ENCODE peak calls at places on chromosomes 11 and 22, in six cellular contexts. One of them, this sample, is unnamed.
A peak's percentile ranks its signal among the peaks of the same experiment; 100 is the strongest.

GRCh38 chr11:15145635-15146034 is 30.9 kb downstream of the INSC start:
- ATAC-seq in GM12878: no peak
- ATAC-seq in K562: no peak
- ATAC-seq in A549: no peak
- ATAC-seq in upper lobe of left lung: peak; percentile 27
- ATAC-seq in HepG2: no peak
- ATAC-seq in this sample: no peak

GRCh38 chr11:102244681-102245409 is 72.4 kb upstream of the BIRC3 start:
- ATAC-seq in A549: peak; percentile 73
- ATAC-seq in GM12878: no peak
- ATAC-seq in K562: no peak
- ATAC-seq in HepG2: peak; percentile 16
- ATAC-seq in upper lobe of left lung: no peak
- ATAC-seq in this sample: no peak

GRCh38 chr11:33868646-33869461 is 23.0 kb downstream of the LMO2 start:
- ATAC-seq in K562: peak; percentile 46
- ATAC-seq in GM12878: peak; percentile 10
- ATAC-seq in HepG2: peak; percentile 26
- ATAC-seq in upper lobe of left lung: peak; percentile 16
- ATAC-seq in A549: peak; percentile 37
- ATAC-seq in this sample: peak; percentile 9

GRCh38 chr11:57815877-57816276 is 54.3 kb downstream of the CTNND1 start:
- ATAC-seq in K562: peak; percentile 44
- ATAC-seq in A549: no peak
- ATAC-seq in GM12878: peak; percentile 28
- ATAC-seq in upper lobe of left lung: no peak
- ATAC-seq in HepG2: no peak
- ATAC-seq in this sample: no peak

GRCh38 chr22:37020192-37020479 is 594 bp downstream of the MPST start:
- ATAC-seq in HepG2: peak; percentile 15
- ATAC-seq in K562: peak; percentile 56
- ATAC-seq in GM12878: peak; percentile 42
- ATAC-seq in A549: peak; percentile 67
- ATAC-seq in upper lobe of left lung: peak; percentile 29
- ATAC-seq in this sample: peak; percentile 28

GRCh38 chr22:21703684-21704316 is 31.8 kb downstream of the YPEL1 start:
- ATAC-seq in K562: peak; percentile 5
- ATAC-seq in A549: no peak
- ATAC-seq in upper lobe of left lung: no peak
- ATAC-seq in HepG2: no peak
- ATAC-seq in GM12878: no peak
- ATAC-seq in this sample: no peak

GRCh38 chr11:81979444-81979843 is 754.2 kb downstream of the FAM181B start:
- ATAC-seq in GM12878: peak; percentile 66
- ATAC-seq in HepG2: no peak
- ATAC-seq in K562: no peak
- ATAC-seq in upper lobe of left lung: peak; percentile 29
- ATAC-seq in A549: no peak
- ATAC-seq in this sample: no peak

GRCh38 chr22:29871684-29872083 is 11.3 kb upstream of the MTMR3 start:
- ATAC-seq in GM12878: no peak
- ATAC-seq in HepG2: peak; percentile 86
- ATAC-seq in A549: no peak
- ATAC-seq in K562: peak; percentile 55
- ATAC-seq in upper lobe of left lung: no peak
- ATAC-seq in this sample: no peak

GRCh38 chr22:35904332-35904692 is 124.3 kb downstream of the RBFOX2 start:
- ATAC-seq in HepG2: no peak
- ATAC-seq in upper lobe of left lung: no peak
- ATAC-seq in GM12878: no peak
- ATAC-seq in A549: no peak
- ATAC-seq in K562: no peak
- ATAC-seq in this sample: no peak

GRCh38 chr22:20292108-20292507 is 24.0 kb upstream of the RTN4R start:
- ATAC-seq in K562: no peak
- ATAC-seq in HepG2: no peak
- ATAC-seq in upper lobe of left lung: no peak
- ATAC-seq in A549: no peak
- ATAC-seq in GM12878: no peak
- ATAC-seq in this sample: no peak

GRCh38 chr11:78802058-78802633 is 227.5 kb upstream of the NARS2 start:
- ATAC-seq in GM12878: no peak
- ATAC-seq in A549: no peak
- ATAC-seq in upper lobe of left lung: peak; percentile 24
- ATAC-seq in K562: no peak
- ATAC-seq in HepG2: no peak
- ATAC-seq in this sample: no peak

GRCh38 chr11:16280256-16280682 is 76.1 kb downstream of the SOX6 start:
- ATAC-seq in upper lobe of left lung: no peak
- ATAC-seq in A549: no peak
- ATAC-seq in GM12878: peak; percentile 44
- ATAC-seq in K562: peak; percentile 92
- ATAC-seq in HepG2: no peak
- ATAC-seq in this sample: no peak

GRCh38 chr11:48049036-48049435 is 68.7 kb downstream of the PTPRJ start:
- ATAC-seq in A549: no peak
- ATAC-seq in GM12878: no peak
- ATAC-seq in K562: no peak
- ATAC-seq in HepG2: no peak
- ATAC-seq in upper lobe of left lung: no peak
- ATAC-seq in this sample: no peak

GRCh38 chr22:19748991-19749665 is 11.4 kb upstream of the TBX1 start:
- ATAC-seq in K562: peak; percentile 17
- ATAC-seq in upper lobe of left lung: no peak
- ATAC-seq in A549: no peak
- ATAC-seq in GM12878: no peak
- ATAC-seq in HepG2: no peak
- ATAC-seq in this sample: no peak

GRCh38 chr22:46809153-46809885 is 46.9 kb downstream of the TBC1D22A start:
- ATAC-seq in upper lobe of left lung: no peak
- ATAC-seq in K562: no peak
- ATAC-seq in GM12878: no peak
- ATAC-seq in A549: no peak
- ATAC-seq in HepG2: no peak
- ATAC-seq in this sample: no peak

GRCh38 chr11:65439331-65440181 is 17.0 kb downstream of the NEAT1 start:
- ATAC-seq in GM12878: no peak
- ATAC-seq in upper lobe of left lung: no peak
- ATAC-seq in A549: no peak
- ATAC-seq in HepG2: no peak
- ATAC-seq in K562: no peak
- ATAC-seq in this sample: no peak

GRCh38 chr11:102712140-102712539 is 6.6 kb upstream of the MMP27 start:
- ATAC-seq in A549: no peak
- ATAC-seq in GM12878: no peak
- ATAC-seq in upper lobe of left lung: peak; percentile 84
- ATAC-seq in HepG2: no peak
- ATAC-seq in K562: no peak
- ATAC-seq in this sample: no peak

GRCh38 chr11:87604350-87604749 is 566.6 kb downstream of the TMEM135 start:
- ATAC-seq in GM12878: no peak
- ATAC-seq in upper lobe of left lung: no peak
- ATAC-seq in HepG2: no peak
- ATAC-seq in A549: no peak
- ATAC-seq in K562: no peak
- ATAC-seq in this sample: no peak

GRCh38 chr11:83979593-83979992 is 693.4 kb upstream of the CCDC90B start:
- ATAC-seq in upper lobe of left lung: no peak
- ATAC-seq in K562: no peak
- ATAC-seq in HepG2: no peak
- ATAC-seq in A549: no peak
- ATAC-seq in GM12878: no peak
- ATAC-seq in this sample: no peak

GRCh38 chr22:48840112-48840949 is 987.3 kb downstream of the BRD1 start:
- ATAC-seq in K562: no peak
- ATAC-seq in HepG2: no peak
- ATAC-seq in upper lobe of left lung: no peak
- ATAC-seq in GM12878: no peak
- ATAC-seq in A549: no peak
- ATAC-seq in this sample: no peak

GRCh38 chr11:2932850-2933251 is 3.6 kb upstream of the PHLDA2 start:
- ATAC-seq in A549: no peak
- ATAC-seq in K562: no peak
- ATAC-seq in GM12878: peak; percentile 18
- ATAC-seq in upper lobe of left lung: no peak
- ATAC-seq in HepG2: no peak
- ATAC-seq in this sample: no peak

GRCh38 chr11:48216510-48216909 is at the start of gene OR4B1:
- ATAC-seq in K562: no peak
- ATAC-seq in upper lobe of left lung: no peak
- ATAC-seq in GM12878: no peak
- ATAC-seq in A549: no peak
- ATAC-seq in HepG2: no peak
- ATAC-seq in this sample: no peak

GRCh38 chr11:37109205-37109585 is 511.2 kb upstream of the RAG2 start:
- ATAC-seq in A549: no peak
- ATAC-seq in GM12878: no peak
- ATAC-seq in upper lobe of left lung: no peak
- ATAC-seq in K562: no peak
- ATAC-seq in HepG2: no peak
- ATAC-seq in this sample: no peak

GRCh38 chr11:133174013-133174412 is 358.3 kb downstream of the OPCML start:
- ATAC-seq in upper lobe of left lung: no peak
- ATAC-seq in A549: no peak
- ATAC-seq in GM12878: no peak
- ATAC-seq in HepG2: no peak
- ATAC-seq in K562: no peak
- ATAC-seq in this sample: no peak

DNA sequence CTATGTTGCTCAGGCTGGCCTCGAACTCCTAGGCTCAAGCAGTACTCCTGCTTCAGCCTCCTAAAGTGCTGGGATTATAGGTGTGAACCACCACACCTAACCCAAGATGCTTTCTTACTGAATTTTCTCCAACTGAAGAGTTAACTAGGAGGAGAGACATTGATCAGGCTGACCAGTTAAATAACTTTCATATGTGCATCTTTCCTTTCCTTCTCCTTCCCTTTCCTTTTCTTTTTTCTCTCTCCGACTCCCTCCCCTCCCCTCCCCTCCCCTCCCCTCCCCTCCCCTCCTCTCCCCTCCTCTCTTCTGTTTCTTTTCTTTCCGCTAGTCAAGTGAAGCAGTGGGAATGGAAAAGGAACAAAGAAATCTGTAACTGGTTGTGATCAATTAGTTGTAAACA is 26.7 kb downstream of the XRCC6 start:
- ATAC-seq in HepG2: no peak
- ATAC-seq in GM12878: no peak
- ATAC-seq in upper lobe of left lung: no peak
- ATAC-seq in A549: no peak
- ATAC-seq in K562: no peak
- ATAC-seq in this sample: no peak
- TF ChIP-seq EP300 in HepG2: no peak
- TF ChIP-seq EP300 in GM12878: no peak
- TF ChIP-seq EP300 in upper lobe of left lung: no peak
- TF ChIP-seq EP300 in A549: no peak
- TF ChIP-seq EP300 in K562: no peak
- TF ChIP-seq EP300 in this sample: no peak

GRCh38 chr11:69156673-69157155 is 979 bp downstream of the SMIM38 start:
- ATAC-seq in HepG2: peak; percentile 67
- ATAC-seq in GM12878: peak; percentile 9
- ATAC-seq in upper lobe of left lung: peak; percentile 3
- ATAC-seq in K562: peak; percentile 48
- ATAC-seq in A549: no peak
- ATAC-seq in this sample: peak; percentile 6
- H3K4me1 ChIP-seq in HepG2: peaks cover 67% of the 10 kb centered on the region
- H3K4me1 ChIP-seq in GM12878: peaks cover 32% of the 10 kb centered on the region
- H3K4me1 ChIP-seq in upper lobe of left lung: peaks cover 25% of the 10 kb centered on the region
- H3K4me1 ChIP-seq in K562: peaks cover 36% of the 10 kb centered on the region
- H3K4me1 ChIP-seq in A549: peaks cover 10% of the 10 kb centered on the region
- H3K4me1 ChIP-seq in this sample: peaks cover 40% of the 10 kb centered on the region

GRCh38 chr11:19656140-19656541 is 56.5 kb upstream of the NAV2 start:
- ATAC-seq in K562: peak; percentile 68
- ATAC-seq in A549: no peak
- ATAC-seq in GM12878: no peak
- ATAC-seq in upper lobe of left lung: no peak
- ATAC-seq in HepG2: no peak
- ATAC-seq in this sample: no peak

GRCh38 chr11:19648321-19648720 is 64.3 kb upstream of the NAV2 start:
- ATAC-seq in A549: no peak
- ATAC-seq in K562: no peak
- ATAC-seq in upper lobe of left lung: no peak
- ATAC-seq in GM12878: no peak
- ATAC-seq in HepG2: no peak
- ATAC-seq in this sample: no peak

GRCh38 chr11:19652976-19653375 is 59.7 kb upstream of the NAV2 start:
- ATAC-seq in A549: no peak
- ATAC-seq in upper lobe of left lung: no peak
- ATAC-seq in K562: no peak
- ATAC-seq in GM12878: no peak
- ATAC-seq in HepG2: no peak
- ATAC-seq in this sample: no peak

GRCh38 chr11:19650929-19651487 is 61.6 kb upstream of the NAV2 start:
- ATAC-seq in HepG2: no peak
- ATAC-seq in A549: no peak
- ATAC-seq in GM12878: no peak
- ATAC-seq in K562: no peak
- ATAC-seq in upper lobe of left lung: no peak
- ATAC-seq in this sample: no peak

DNA sequence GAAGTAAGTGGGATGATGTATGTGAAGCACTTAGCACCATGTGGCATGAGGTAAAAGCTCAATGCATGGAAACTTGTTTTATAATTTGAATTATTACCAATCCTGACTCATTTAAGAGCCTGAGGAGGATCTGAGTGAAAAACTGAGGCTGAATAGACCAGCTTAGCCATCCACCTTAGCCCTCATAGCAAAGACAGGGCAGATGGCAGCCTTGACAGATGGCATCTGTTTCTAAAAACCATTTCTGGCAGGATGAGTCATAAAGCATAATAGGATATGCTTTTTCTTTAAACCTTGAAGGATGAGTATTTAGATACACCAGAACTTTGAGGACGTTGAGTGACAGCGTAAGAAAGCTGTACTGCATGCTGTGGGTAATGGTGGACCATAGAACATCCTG is 61.0 kb upstream of the NAV2 start:
- ATAC-seq in upper lobe of left lung: no peak
- ATAC-seq in HepG2: no peak
- ATAC-seq in A549: no peak
- ATAC-seq in GM12878: no peak
- ATAC-seq in K562: no peak
- ATAC-seq in this sample: no peak
- TF ChIP-seq EP300 in upper lobe of left lung: no peak
- TF ChIP-seq EP300 in HepG2: no peak
- TF ChIP-seq EP300 in A549: no peak
- TF ChIP-seq EP300 in GM12878: no peak
- TF ChIP-seq EP300 in K562: no peak
- TF ChIP-seq EP300 in this sample: no peak

DNA sequence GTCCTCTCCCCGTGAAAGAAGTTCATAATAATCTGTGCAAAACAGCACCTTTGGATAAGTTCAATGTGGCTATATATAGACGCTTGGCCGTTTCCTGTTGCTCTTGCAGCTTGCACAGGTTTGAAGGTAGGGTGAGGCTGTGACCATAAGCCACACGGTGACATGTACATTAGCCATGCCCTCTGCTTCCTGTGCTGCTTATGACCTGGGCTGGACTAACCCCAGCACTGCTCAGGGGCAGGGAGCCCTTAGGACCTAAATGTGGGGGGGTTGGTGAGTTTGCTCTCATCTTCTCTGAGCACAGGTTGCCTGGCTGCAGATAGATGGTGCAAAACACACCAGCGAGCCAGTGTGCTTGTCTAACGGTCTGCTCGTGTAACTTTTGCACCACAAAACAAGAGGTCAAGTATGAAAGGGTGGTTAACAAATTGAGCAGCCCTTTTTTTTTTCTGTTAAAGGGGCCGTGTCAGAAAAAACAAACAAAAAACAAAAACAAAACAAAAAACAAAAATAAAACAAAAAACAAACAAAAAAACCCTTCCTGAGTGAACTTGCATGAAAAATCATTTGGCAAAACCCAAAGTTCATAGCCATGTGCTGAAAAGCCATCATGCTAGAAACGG is 37.3 kb downstream of the FLI1 start:
- ATAC-seq in A549: no peak
- ATAC-seq in HepG2: no peak
- ATAC-seq in GM12878: peak; percentile 51
- ATAC-seq in K562: no peak
- ATAC-seq in upper lobe of left lung: no peak
- ATAC-seq in this sample: peak; percentile 26
- H3K4me1 ChIP-seq in A549: no peaks in the 10 kb centered on the region
- H3K4me1 ChIP-seq in HepG2: no peaks in the 10 kb centered on the region
- H3K4me1 ChIP-seq in GM12878: peaks cover 91% of the 10 kb centered on the region
- H3K4me1 ChIP-seq in K562: no peaks in the 10 kb centered on the region
- H3K4me1 ChIP-seq in upper lobe of left lung: peaks cover 90% of the 10 kb centered on the region
- H3K4me1 ChIP-seq in this sample: peaks cover 48% of the 10 kb centered on the region